ENCODE peak calls at places on chromosomes 3 and 15, in eight cellular contexts. One of them, this sample, is unnamed.

GRCh38 chr15:34810455-34811146 is 15.3 kb upstream of the ACTC1 start:
- DNase-seq in Calu3: no peak
- DNase-seq in left lung: no peak
- DNase-seq in AG10803: peak; percentile 99
- DNase-seq in epithelial cell of esophagus: peak; percentile 95
- DNase-seq in BJ: peak; percentile 92
- DNase-seq in OCI-LY7: no peak
- DNase-seq in fibroblast of mammary gland: peak; percentile 98
- DNase-seq in this sample: peak; percentile 86

GRCh38 chr3:52793702-52794611 is 639 bp upstream of the ITIH3 start:
- DNase-seq in OCI-LY7: no peak
- DNase-seq in epithelial cell of esophagus: no peak
- DNase-seq in left lung: peak; percentile 27
- DNase-seq in fibroblast of mammary gland: no peak
- DNase-seq in Calu3: no peak
- DNase-seq in BJ: no peak
- DNase-seq in AG10803: no peak
- DNase-seq in this sample: no peak

GRCh38 chr3:119297169-119297568 is 3.0 kb downstream of the ARHGAP31 start:
- DNase-seq in left lung: no peak
- DNase-seq in epithelial cell of esophagus: no peak
- DNase-seq in AG10803: peak; percentile 78
- DNase-seq in BJ: no peak
- DNase-seq in fibroblast of mammary gland: peak; percentile 44
- DNase-seq in Calu3: no peak
- DNase-seq in OCI-LY7: no peak
- DNase-seq in this sample: no peak

GRCh38 chr15:73246898-73247297 is 121.9 kb downstream of the HCN4 start:
- DNase-seq in OCI-LY7: no peak
- DNase-seq in fibroblast of mammary gland: no peak
- DNase-seq in epithelial cell of esophagus: no peak
- DNase-seq in left lung: no peak
- DNase-seq in Calu3: no peak
- DNase-seq in BJ: no peak
- DNase-seq in AG10803: no peak
- DNase-seq in this sample: no peak

GRCh38 chr3:184308744-184309143 is 5.7 kb upstream of the EIF4G1 start:
- DNase-seq in Calu3: no peak
- DNase-seq in fibroblast of mammary gland: no peak
- DNase-seq in AG10803: no peak
- DNase-seq in BJ: no peak
- DNase-seq in left lung: no peak
- DNase-seq in OCI-LY7: no peak
- DNase-seq in epithelial cell of esophagus: no peak
- DNase-seq in this sample: no peak

GRCh38 chr15:93584021-93584420 is 495.0 kb upstream of the RGMA start:
- DNase-seq in epithelial cell of esophagus: peak; percentile 20
- DNase-seq in Calu3: no peak
- DNase-seq in fibroblast of mammary gland: peak; percentile 0
- DNase-seq in OCI-LY7: no peak
- DNase-seq in left lung: no peak
- DNase-seq in AG10803: no peak
- DNase-seq in BJ: no peak
- DNase-seq in this sample: no peak

GRCh38 chr3:168288511-168289268 is 193.0 kb upstream of the GOLIM4 start:
- DNase-seq in epithelial cell of esophagus: no peak
- DNase-seq in AG10803: no peak
- DNase-seq in left lung: no peak
- DNase-seq in BJ: no peak
- DNase-seq in fibroblast of mammary gland: no peak
- DNase-seq in OCI-LY7: no peak
- DNase-seq in Calu3: no peak
- DNase-seq in this sample: no peak

GRCh38 chr3:182092662-182093262 is 381.0 kb downstream of the SOX2 start:
- DNase-seq in Calu3: peak; percentile 60
- DNase-seq in epithelial cell of esophagus: no peak
- DNase-seq in BJ: no peak
- DNase-seq in OCI-LY7: peak; percentile 70
- DNase-seq in AG10803: no peak
- DNase-seq in left lung: no peak
- DNase-seq in fibroblast of mammary gland: no peak
- DNase-seq in this sample: no peak

GRCh38 chr15:85785887-85786777 is 8.6 kb downstream of the KLHL25 start:
- DNase-seq in left lung: peak; percentile 35
- DNase-seq in AG10803: peak; percentile 33
- DNase-seq in epithelial cell of esophagus: peak; percentile 77
- DNase-seq in OCI-LY7: no peak
- DNase-seq in Calu3: peak; percentile 44
- DNase-seq in fibroblast of mammary gland: peak; percentile 56
- DNase-seq in BJ: no peak
- DNase-seq in this sample: peak; percentile 67

GRCh38 chr15:57085267-57085666 is 166.8 kb downstream of the TCF12 start:
- DNase-seq in fibroblast of mammary gland: peak; percentile 13
- DNase-seq in OCI-LY7: no peak
- DNase-seq in Calu3: peak; percentile 11
- DNase-seq in left lung: no peak
- DNase-seq in BJ: no peak
- DNase-seq in AG10803: no peak
- DNase-seq in epithelial cell of esophagus: peak; percentile 53
- DNase-seq in this sample: no peak

GRCh38 chr15:33955945-33956344 is 12.4 kb upstream of the CHRM5 start:
- DNase-seq in BJ: no peak
- DNase-seq in left lung: no peak
- DNase-seq in OCI-LY7: no peak
- DNase-seq in Calu3: no peak
- DNase-seq in AG10803: no peak
- DNase-seq in epithelial cell of esophagus: no peak
- DNase-seq in fibroblast of mammary gland: no peak
- DNase-seq in this sample: no peak

GRCh38 chr15:40456299-40456712 is 14.5 kb upstream of the CHST14 start:
- DNase-seq in AG10803: no peak
- DNase-seq in OCI-LY7: no peak
- DNase-seq in BJ: no peak
- DNase-seq in Calu3: no peak
- DNase-seq in left lung: peak; percentile 53
- DNase-seq in fibroblast of mammary gland: no peak
- DNase-seq in epithelial cell of esophagus: peak; percentile 64
- DNase-seq in this sample: peak; percentile 89

GRCh38 chr15:95018888-95019545 is 787.7 kb downstream of the MCTP2 start:
- DNase-seq in AG10803: peak; percentile 68
- DNase-seq in OCI-LY7: no peak
- DNase-seq in Calu3: peak; percentile 32
- DNase-seq in left lung: no peak
- DNase-seq in epithelial cell of esophagus: peak; percentile 94
- DNase-seq in BJ: no peak
- DNase-seq in fibroblast of mammary gland: peak; percentile 75
- DNase-seq in this sample: peak; percentile 65

GRCh38 chr15:95025924-95026728 is 794.8 kb downstream of the MCTP2 start:
- DNase-seq in Calu3: peak; percentile 78
- DNase-seq in AG10803: peak; percentile 58
- DNase-seq in BJ: no peak
- DNase-seq in left lung: no peak
- DNase-seq in OCI-LY7: peak; percentile 19
- DNase-seq in epithelial cell of esophagus: peak; percentile 72
- DNase-seq in fibroblast of mammary gland: peak; percentile 69
- DNase-seq in this sample: peak; percentile 73

GRCh38 chr15:95019907-95020306 is 788.5 kb downstream of the MCTP2 start:
- DNase-seq in Calu3: no peak
- DNase-seq in left lung: no peak
- DNase-seq in epithelial cell of esophagus: no peak
- DNase-seq in BJ: no peak
- DNase-seq in AG10803: no peak
- DNase-seq in fibroblast of mammary gland: no peak
- DNase-seq in OCI-LY7: no peak
- DNase-seq in this sample: no peak

GRCh38 chr15:95021816-95022215 is 790.5 kb downstream of the MCTP2 start:
- DNase-seq in fibroblast of mammary gland: no peak
- DNase-seq in AG10803: no peak
- DNase-seq in BJ: no peak
- DNase-seq in epithelial cell of esophagus: no peak
- DNase-seq in left lung: no peak
- DNase-seq in OCI-LY7: no peak
- DNase-seq in Calu3: no peak
- DNase-seq in this sample: no peak

GRCh38 chr15:95024388-95024787 is 793.0 kb downstream of the MCTP2 start:
- DNase-seq in epithelial cell of esophagus: peak; percentile 65
- DNase-seq in fibroblast of mammary gland: peak; percentile 57
- DNase-seq in Calu3: peak; percentile 14
- DNase-seq in BJ: no peak
- DNase-seq in OCI-LY7: peak; percentile 19
- DNase-seq in AG10803: peak; percentile 49
- DNase-seq in left lung: no peak
- DNase-seq in this sample: peak; percentile 57
- TF ChIP-seq CTCF in epithelial cell of esophagus: peak; percentile 60
- TF ChIP-seq CTCF in fibroblast of mammary gland: peak; percentile 57
- TF ChIP-seq CTCF in Calu3: peak; percentile 67
- TF ChIP-seq CTCF in BJ: peak; percentile 65
- TF ChIP-seq CTCF in OCI-LY7: peak; percentile 71
- TF ChIP-seq CTCF in AG10803: peak; percentile 62
- TF ChIP-seq CTCF in left lung: peak; percentile 29
- TF ChIP-seq CTCF in this sample: peak; percentile 39

GRCh38 chr15:99620178-99620577 is 54.4 kb downstream of the MEF2A start:
- DNase-seq in fibroblast of mammary gland: no peak
- DNase-seq in Calu3: no peak
- DNase-seq in left lung: no peak
- DNase-seq in OCI-LY7: no peak
- DNase-seq in AG10803: no peak
- DNase-seq in epithelial cell of esophagus: no peak
- DNase-seq in BJ: no peak
- DNase-seq in this sample: no peak
- TF ChIP-seq CTCF in fibroblast of mammary gland: no peak
- TF ChIP-seq CTCF in Calu3: no peak
- TF ChIP-seq CTCF in left lung: no peak
- TF ChIP-seq CTCF in OCI-LY7: no peak
- TF ChIP-seq CTCF in AG10803: no peak
- TF ChIP-seq CTCF in epithelial cell of esophagus: no peak
- TF ChIP-seq CTCF in BJ: no peak
- TF ChIP-seq CTCF in this sample: no peak

DNA sequence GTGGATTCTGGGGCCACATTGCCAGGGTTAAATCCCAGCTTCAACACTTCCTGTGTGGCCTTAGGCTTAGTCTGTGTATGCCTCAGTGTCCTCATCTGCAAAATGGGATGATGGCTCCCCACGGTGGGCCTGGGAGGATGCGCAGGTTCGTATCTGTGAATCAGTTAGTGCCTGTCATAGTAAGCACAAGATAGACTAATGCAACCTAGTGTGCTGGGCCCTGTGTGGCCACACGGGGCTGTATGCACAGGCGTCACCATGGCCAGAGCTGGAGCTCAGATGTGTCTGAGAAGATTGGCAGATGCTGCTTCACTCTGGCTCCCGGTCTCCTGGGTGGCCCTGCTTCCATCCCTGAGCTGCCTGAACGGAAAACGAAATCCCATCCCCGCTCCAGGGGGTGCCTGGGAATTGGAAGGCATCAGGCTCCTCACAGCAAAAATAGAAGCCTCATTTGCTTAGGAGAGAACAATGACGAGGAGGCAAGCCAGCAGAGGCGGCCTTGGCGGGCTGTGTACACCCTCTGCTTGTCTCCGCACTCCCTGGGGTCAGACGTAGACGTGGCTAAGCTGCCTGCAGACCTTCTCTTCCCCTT is 103.6 kb downstream of the APBA2 start:
- DNase-seq in left lung: no peak
- DNase-seq in BJ: no peak
- DNase-seq in OCI-LY7: peak; percentile 3
- DNase-seq in fibroblast of mammary gland: no peak
- DNase-seq in epithelial cell of esophagus: no peak
- DNase-seq in AG10803: no peak
- DNase-seq in Calu3: no peak
- DNase-seq in this sample: no peak
- TF ChIP-seq CTCF in left lung: no peak
- TF ChIP-seq CTCF in BJ: no peak
- TF ChIP-seq CTCF in OCI-LY7: peak; percentile 63
- TF ChIP-seq CTCF in fibroblast of mammary gland: no peak
- TF ChIP-seq CTCF in epithelial cell of esophagus: peak; percentile 9
- TF ChIP-seq CTCF in AG10803: peak; percentile 3
- TF ChIP-seq CTCF in Calu3: no peak
- TF ChIP-seq CTCF in this sample: no peak

DNA sequence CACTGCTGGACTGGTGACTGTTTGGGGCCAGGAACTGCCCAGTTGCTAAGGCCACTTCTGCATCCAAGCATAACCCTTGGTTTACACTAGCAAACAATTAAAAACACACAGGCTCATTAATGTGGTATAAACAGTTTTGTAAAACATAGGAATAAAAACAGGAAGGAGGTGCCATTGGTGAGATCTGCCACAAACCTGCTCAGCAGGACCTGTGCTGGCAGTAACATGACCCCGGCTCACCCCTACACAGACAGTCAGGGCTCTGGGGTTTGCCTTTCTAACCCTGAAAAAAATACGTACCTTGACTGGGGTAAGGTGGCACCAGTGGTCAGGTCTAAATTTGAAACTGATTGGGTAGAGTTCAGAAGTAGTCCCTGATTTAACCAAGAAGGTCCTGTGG is 76.2 kb downstream of the ATP1B3 start:
- DNase-seq in Calu3: no peak
- DNase-seq in fibroblast of mammary gland: no peak
- DNase-seq in OCI-LY7: no peak
- DNase-seq in epithelial cell of esophagus: no peak
- DNase-seq in BJ: no peak
- DNase-seq in AG10803: no peak
- DNase-seq in left lung: no peak
- DNase-seq in this sample: no peak
- TF ChIP-seq CTCF in Calu3: no peak
- TF ChIP-seq CTCF in fibroblast of mammary gland: no peak
- TF ChIP-seq CTCF in OCI-LY7: no peak
- TF ChIP-seq CTCF in epithelial cell of esophagus: no peak
- TF ChIP-seq CTCF in BJ: no peak
- TF ChIP-seq CTCF in AG10803: no peak
- TF ChIP-seq CTCF in left lung: no peak
- TF ChIP-seq CTCF in this sample: no peak

DNA sequence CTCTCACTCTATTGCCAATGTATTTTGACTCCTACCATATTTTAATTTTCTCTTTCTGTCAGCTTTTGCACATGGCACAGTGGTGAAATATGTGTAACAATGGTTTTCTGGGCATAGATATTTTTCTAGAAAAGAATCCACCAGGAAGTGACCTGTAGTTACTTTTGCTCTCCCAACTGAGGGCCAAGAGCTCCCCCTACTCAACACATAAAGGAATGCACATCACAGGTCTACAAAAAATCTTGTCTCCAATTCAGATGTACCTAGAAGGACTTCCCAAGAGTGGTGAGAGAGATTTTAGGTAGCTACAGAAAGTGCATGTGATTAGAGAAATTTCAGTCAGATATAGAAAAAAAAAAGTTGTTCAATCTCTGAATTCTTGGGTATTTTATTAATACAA is 15.6 kb downstream of the CPA3 start:
- DNase-seq in left lung: no peak
- DNase-seq in fibroblast of mammary gland: no peak
- DNase-seq in BJ: no peak
- DNase-seq in AG10803: no peak
- DNase-seq in OCI-LY7: peak; percentile 10
- DNase-seq in Calu3: peak; percentile 46
- DNase-seq in epithelial cell of esophagus: no peak
- DNase-seq in this sample: peak; percentile 21
- TF ChIP-seq CTCF in left lung: no peak
- TF ChIP-seq CTCF in fibroblast of mammary gland: peak; percentile 15
- TF ChIP-seq CTCF in BJ: no peak
- TF ChIP-seq CTCF in AG10803: no peak
- TF ChIP-seq CTCF in OCI-LY7: peak; percentile 72
- TF ChIP-seq CTCF in Calu3: peak; percentile 63
- TF ChIP-seq CTCF in epithelial cell of esophagus: no peak
- TF ChIP-seq CTCF in this sample: no peak